ENCODE peak calls at places on chromosomes 6 and 20, in seven cellular contexts. H is mammary epithelial cell, X is fibroblast of lung, C is H9, K is PC-3, F is neuronal stem cell, G is osteoblast. Y is an unnamed sample.
A peak's percentile ranks its signal among the peaks of the same experiment; 100 is the strongest.

GRCh38 chr6:26332408-26332807 is 32.6 kb upstream of the BTN3A2 start:
- DNase-seq in K (no peak), H (no peak), C (no peak), F (no peak), X (no peak), G (no peak), Y (no peak)

GRCh38 chr6:87822011-87822410 is 120.0 kb upstream of the AKIRIN2 start:
- DNase-seq in K (no peak), H (no peak), G (no peak), C (no peak), X (no peak), F (no peak), Y (no peak)

GRCh38 chr6:36245572-36246031 is 24.3 kb upstream of the PNPLA1 start:
- DNase-seq in C (peak; percentile 85), X (no peak), K (no peak), H (no peak), F (no peak), G (no peak), Y (no peak)

GRCh38 chr20:56859039-56859750 is 230.1 kb downstream of the TFAP2C start:
- DNase-seq in C (no peak), F (no peak), X (no peak), G (no peak), H (no peak), K (no peak), Y (no peak)

GRCh38 chr6:135012764-135013163 is 41.9 kb downstream of the HBS1L start:
- DNase-seq in H (no peak), X (peak; percentile 7), K (no peak), F (no peak), C (no peak), G (peak; percentile 62), Y (no peak)

GRCh38 chr20:44133424-44133823 is 53.6 kb downstream of the JPH2 start:
- DNase-seq in X (no peak), F (no peak), H (no peak), G (no peak), K (no peak), C (no peak), Y (no peak)

GRCh38 chr20:4014031-4014474 is 1.3 kb downstream of the RNF24 start:
- DNase-seq in F (no peak), H (peak; percentile 91), G (peak; percentile 80), X (peak; percentile 87), C (no peak), K (peak; percentile 97), Y (peak; percentile 77)

GRCh38 chr6:38567436-38567835 is 72.3 kb downstream of the BTBD9 start:
- DNase-seq in F (no peak), K (peak; percentile 84), H (peak; percentile 62), G (peak; percentile 49), C (no peak), X (peak; percentile 91), Y (peak; percentile 35)

GRCh38 chr6:127404133-127404532 is 55.1 kb downstream of the KIAA0408 start:
- DNase-seq in C (no peak), K (no peak), G (no peak), X (no peak), F (no peak), H (no peak), Y (no peak)

GRCh38 chr6:145964948-145965366 is 799 bp upstream of the SHPRH start:
- DNase-seq in C (no peak), X (no peak), G (no peak), F (no peak), H (no peak), K (no peak), Y (no peak)

GRCh38 chr20:50730765-50731054 is 670 bp upstream of the PARD6B start:
- DNase-seq in C (no peak), F (no peak), K (no peak), X (no peak), H (no peak), G (no peak), Y (no peak)

GRCh38 chr6:135087403-135087802 is 32.8 kb upstream of the HBS1L start:
- DNase-seq in C (peak; percentile 43), H (no peak), F (no peak), X (no peak), K (no peak), G (no peak), Y (no peak)

GRCh38 chr6:149075616-149076354 is 241.7 kb upstream of the TAB2 start:
- DNase-seq in K (peak; percentile 77), C (no peak), G (peak; percentile 14), H (peak; percentile 25), F (no peak), X (peak; percentile 51), Y (peak; percentile 75)

GRCh38 chr20:51995551-51995951 is 193.2 kb upstream of the SALL4 start:
- DNase-seq in G (no peak), K (no peak), X (no peak), C (no peak), F (no peak), H (no peak), Y (no peak)

GRCh38 chr6:75396005-75396800 is 97.4 kb downstream of the FILIP1 start:
- DNase-seq in F (no peak), G (no peak), K (no peak), C (no peak), X (no peak), H (no peak), Y (no peak)

GRCh38 chr6:104685871-104686549 is 173.7 kb downstream of the HACE1 start:
- DNase-seq in C (no peak), G (peak; percentile 25), K (no peak), X (no peak), H (no peak), F (no peak), Y (no peak)

GRCh38 chr6:52059821-52060220 is 27.6 kb downstream of the PKHD1 start:
- DNase-seq in X (no peak), G (no peak), F (no peak), C (no peak), K (peak; percentile 60), H (no peak), Y (no peak)

GRCh38 chr6:133130863-133131262 is 110.3 kb upstream of the EYA4 start:
- DNase-seq in F (no peak), G (peak; percentile 29), X (no peak), K (peak; percentile 95), H (peak; percentile 84), C (no peak), Y (peak; percentile 87)

GRCh38 chr6:22149501-22150490 is 147.0 kb downstream of the PRL start:
- DNase-seq in K (no peak), G (peak; percentile 13), H (no peak), C (no peak), X (peak; percentile 80), F (no peak), Y (no peak)

GRCh38 chr20:62984666-62985065 is 22.1 kb downstream of the BHLHE23 start:
- DNase-seq in K (no peak), G (no peak), X (no peak), F (no peak), C (no peak), H (no peak), Y (no peak)

GRCh38 chr6:165937564-165938358 is 229.9 kb downstream of the TBXT start:
- DNase-seq in X (no peak), K (no peak), H (no peak), G (no peak), C (no peak), F (no peak), Y (no peak)

GRCh38 chr20:37245181-37245580 is 16.4 kb downstream of the GHRH start:
- DNase-seq in X (no peak), H (no peak), F (no peak), C (no peak), G (no peak), K (no peak), Y (no peak)

DNA sequence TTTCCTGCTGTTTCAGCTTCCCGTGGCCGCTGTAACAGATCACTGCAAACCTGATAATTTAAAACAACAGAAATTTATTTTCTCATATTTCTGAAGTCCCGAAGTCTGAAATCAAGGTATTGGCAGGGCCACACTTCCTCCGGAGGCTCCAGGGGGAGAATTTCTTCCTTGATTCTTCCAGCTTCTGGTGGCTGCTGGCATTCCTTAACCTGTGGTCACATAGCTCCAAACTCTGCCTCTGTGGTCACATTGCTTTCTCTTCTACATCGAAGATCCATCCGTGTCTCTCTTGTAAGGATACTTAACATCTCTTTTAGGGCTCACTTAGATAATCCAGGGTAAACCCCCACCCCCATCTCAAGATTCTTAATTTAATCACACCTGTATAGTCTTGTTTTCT is 7.2 kb upstream of the NSFL1C start:
- DNase-seq in F (no peak), K (no peak), C (no peak), X (no peak), G (no peak), H (no peak), Y (no peak)
- H3K4me1 ChIP-seq in F (peaks cover 4% of the 10 kb centered on the region), K (peaks cover 62% of the 10 kb centered on the region), C (no peaks in the 10 kb centered on the region), X (peaks cover 3% of the 10 kb centered on the region), G (peaks cover 24% of the 10 kb centered on the region), H (peaks cover 55% of the 10 kb centered on the region), Y (peaks cover 69% of the 10 kb centered on the region)

GRCh38 chr6:98669371-98669770 is 165.0 kb upstream of the POU3F2 start:
- DNase-seq in F (no peak), H (no peak), X (no peak), C (no peak), K (no peak), G (no peak), Y (no peak)
- H2AFZ ChIP-seq in F (no peak overlapping the region), H (no peak overlapping the region), X (no peak overlapping the region), C (no peak overlapping the region), K (no peak overlapping the region), G (no peak overlapping the region), Y (no peak overlapping the region)

GRCh38 chr6:69988458-69989126 is 122.2 kb downstream of the COL19A1 start:
- DNase-seq in X (no peak), F (no peak), C (no peak), H (no peak), G (no peak), K (no peak), Y (no peak)

GRCh38 chr6:69994251-69994650 is 127.9 kb downstream of the COL19A1 start:
- DNase-seq in H (no peak), G (no peak), K (peak; percentile 4), X (no peak), C (no peak), F (no peak), Y (no peak)
- H3K4me1 ChIP-seq in H (no peaks in the 10 kb centered on the region), G (no peaks in the 10 kb centered on the region), K (no peaks in the 10 kb centered on the region), X (no peaks in the 10 kb centered on the region), C (no peaks in the 10 kb centered on the region), F (no peaks in the 10 kb centered on the region), Y (no peaks in the 10 kb centered on the region)

GRCh38 chr20:23664954-23665353 is 23.9 kb downstream of the CST4 start:
- DNase-seq in G (no peak), F (no peak), H (no peak), C (no peak), K (no peak), X (no peak), Y (no peak)

GRCh38 chr20:23668477-23668951 is 20.3 kb downstream of the CST4 start:
- DNase-seq in G (peak; percentile 43), K (peak; percentile 83), H (peak; percentile 49), X (peak; percentile 60), F (peak; percentile 67), C (peak; percentile 76), Y (peak; percentile 59)

GRCh38 chr20:23666189-23666588 is 22.6 kb downstream of the CST4 start:
- DNase-seq in K (peak; percentile 25), G (peak; percentile 14), F (no peak), X (peak; percentile 36), C (no peak), H (no peak), Y (no peak)

GRCh38 chr20:23667666-23668065 is 21.2 kb downstream of the CST4 start:
- DNase-seq in K (no peak), X (no peak), C (no peak), H (no peak), F (no peak), G (no peak), Y (no peak)

DNA sequence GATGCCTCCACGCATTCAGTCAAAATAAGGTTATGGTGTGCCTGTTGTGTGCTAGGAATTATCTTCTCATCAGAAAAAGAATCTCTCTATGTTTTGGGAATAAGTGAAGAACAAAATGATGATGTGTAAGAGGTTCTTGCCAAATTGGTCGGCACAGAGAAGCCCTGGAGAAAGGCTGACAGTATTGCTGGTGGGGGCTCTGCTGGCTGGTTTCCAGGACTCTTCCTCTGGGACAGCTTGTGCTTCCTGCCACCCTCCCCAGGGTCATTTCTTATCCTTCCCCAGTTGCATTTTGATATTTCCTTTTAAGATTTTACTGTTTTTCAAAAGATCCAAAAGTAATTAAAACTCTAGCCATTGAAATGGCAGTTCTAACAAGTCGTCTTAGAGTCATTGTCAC is 22.1 kb downstream of the CST4 start:
- DNase-seq in F (no peak), G (no peak), H (no peak), X (no peak), C (no peak), K (no peak), Y (no peak)
- H2AFZ ChIP-seq in F (no peak overlapping the region), G (no peak overlapping the region), H (no peak overlapping the region), X (no peak overlapping the region), C (no peak overlapping the region), K (no peak overlapping the region), Y (no peak overlapping the region)

Y was measured in PC-9.